ENCODE peak calls at places on chromosomes 5 and 9, in four cellular contexts. C, F, U and M are unnamed samples.

GRCh38 chr9:22033012-22033630 is 24.0 kb upstream of the CDKN2B start:
- DNase-seq in U (no peak), F (no peak), C (no peak), M (no peak)

GRCh38 chr5:124641154-124641792 is 105.2 kb downstream of the ZNF608 start:
- DNase-seq in C (no peak), U (no peak), F (no peak), M (no peak)

GRCh38 chr9:84583866-84584265 is 85.7 kb upstream of the NTRK2 start:
- DNase-seq in C (no peak), F (no peak), U (no peak), M (no peak)

GRCh38 chr9:111622626-111623025 is 8.5 kb upstream of the DNAJC25 start:
- DNase-seq in U (no peak), C (no peak), F (peak), M (no peak)

GRCh38 chr5:171521219-171521633 is 101.8 kb downstream of the FGF18 start:
- DNase-seq in F (no peak), C (no peak), U (no peak), M (no peak)

GRCh38 chr9:89893886-89894285 is 289.1 kb downstream of the GADD45G start:
- DNase-seq in F (no peak), C (no peak), U (no peak), M (no peak)

GRCh38 chr5:121987685-121988073 is 25.9 kb downstream of the SRFBP1 start:
- DNase-seq in C (no peak), U (no peak), F (peak), M (no peak)

GRCh38 chr5:173247504-173247903 is 12.5 kb upstream of the NKX2-5 start:
- DNase-seq in F (no peak), C (no peak), U (no peak), M (no peak)

GRCh38 chr9:15182003-15182695 is 124.9 kb downstream of the TTC39B start:
- DNase-seq in U (no peak), F (no peak), C (no peak), M (no peak)

GRCh38 chr5:10858307-10858706 is 97.3 kb upstream of the DAP start:
- DNase-seq in U (no peak), F (no peak), C (no peak), M (no peak)

GRCh38 chr9:37369671-37370070 is 52.8 kb upstream of the GRHPR start:
- DNase-seq in F (no peak), U (no peak), C (no peak), M (peak)

GRCh38 chr9:70127036-70127435 is 83.4 kb downstream of the MAMDC2 start:
- DNase-seq in C (no peak), U (no peak), F (no peak), M (no peak)

DNA sequence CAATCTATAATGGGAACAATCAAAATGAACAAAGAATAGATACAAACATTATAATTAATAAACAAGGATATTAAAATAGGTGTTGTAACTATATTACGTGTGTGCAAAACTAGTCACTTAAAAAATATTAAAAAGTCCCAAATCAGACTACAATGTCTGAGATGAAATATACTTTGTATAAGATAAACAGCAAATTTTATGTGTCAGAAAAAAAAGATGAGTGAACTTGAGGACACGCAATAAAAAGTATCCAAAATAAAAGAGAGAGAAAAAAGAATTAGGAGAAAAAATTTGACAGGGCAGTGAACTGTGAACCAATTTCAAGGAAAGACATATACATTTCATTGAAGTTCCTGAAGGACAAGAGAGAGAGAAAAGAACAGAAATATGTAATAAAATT is 37.0 kb downstream of the AGTPBP1 start:
- DNase-seq in C (no peak), U (no peak), F (no peak), M (no peak)
- TF ChIP-seq ATF2 in C (no peak), U (no peak), F (no peak), M (no peak)

GRCh38 chr9:108997112-108997511 is 16.2 kb downstream of the CTNNAL1 start:
- DNase-seq in C (no peak), U (no peak), F (no peak), M (no peak)

GRCh38 chr9:109003116-109003515 is 10.2 kb downstream of the CTNNAL1 start:
- DNase-seq in U (no peak), C (no peak), F (no peak), M (no peak)

GRCh38 chr9:109005678-109006077 is 7.6 kb downstream of the CTNNAL1 start:
- DNase-seq in F (no peak), U (no peak), C (no peak), M (no peak)

GRCh38 chr9:109002141-109002540 is 11.2 kb downstream of the CTNNAL1 start:
- DNase-seq in C (no peak), U (no peak), F (no peak), M (no peak)

DNA sequence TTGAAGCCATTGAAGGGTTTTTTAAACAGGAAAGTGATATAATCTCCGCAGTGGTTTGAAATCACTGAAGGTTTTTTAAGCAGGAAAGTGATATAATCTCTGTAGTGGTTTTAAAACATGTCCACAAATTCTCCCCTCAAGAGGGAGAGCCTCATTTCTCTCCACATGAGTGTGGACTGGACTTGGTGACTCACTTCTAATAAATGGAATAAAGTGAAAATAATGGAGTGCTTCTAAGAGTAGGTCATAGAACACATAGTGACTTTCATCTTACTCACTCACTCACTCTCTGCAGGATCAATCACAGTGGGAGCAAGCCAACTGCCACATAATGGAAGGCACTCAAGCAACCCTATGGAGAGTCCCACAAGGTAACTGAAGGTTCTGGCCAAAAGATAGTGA is 12.0 kb downstream of the CTNNAL1 start:
- DNase-seq in U (no peak), F (peak), C (no peak), M (no peak)
- TF ChIP-seq ATF2 in U (no peak), F (no peak), C (no peak), M (no peak)

DNA sequence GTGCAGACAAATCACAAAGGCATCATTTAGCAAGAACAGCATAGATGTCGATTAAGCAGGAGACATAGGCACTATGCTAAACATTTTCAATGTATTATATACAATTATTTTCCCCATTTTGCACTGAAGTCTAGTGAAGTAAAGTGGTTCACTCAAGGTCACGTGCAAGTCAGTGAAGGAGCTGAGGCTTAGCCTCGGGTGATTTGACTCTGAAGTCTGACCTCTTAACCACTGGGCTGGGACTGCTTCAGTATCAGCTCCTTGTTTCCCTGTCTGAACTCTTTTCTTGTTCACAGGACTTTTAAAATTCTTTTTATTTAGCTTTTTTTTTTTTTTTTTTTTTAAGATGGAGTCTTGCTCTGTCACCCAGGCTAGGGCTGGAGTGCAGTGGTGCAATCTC is 262.7 kb downstream of the DRD1 start:
- DNase-seq in C (no peak), F (no peak), U (no peak), M (no peak)
- TF ChIP-seq ATF2 in C (no peak), F (no peak), U (no peak), M (no peak)

DNA sequence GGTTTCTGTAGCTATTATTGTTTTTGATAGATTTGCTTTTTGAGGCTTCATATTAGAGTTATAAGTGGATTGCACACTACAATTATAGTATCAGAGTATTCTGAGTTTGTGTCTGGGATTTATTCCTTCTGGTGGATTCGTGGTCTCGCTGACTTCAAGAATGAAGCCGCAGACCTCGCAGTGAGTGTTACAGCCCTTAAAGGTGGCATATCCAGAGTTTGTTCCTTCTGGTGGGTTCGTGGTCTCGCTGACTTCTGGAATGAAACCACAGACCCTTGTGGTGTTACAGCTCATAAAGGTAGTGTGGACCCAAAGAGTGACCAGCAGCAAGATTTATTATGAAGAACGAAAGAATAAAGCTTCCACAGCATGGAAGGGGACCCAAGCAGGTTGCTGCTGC is 6.9 kb upstream of the EMB start:
- DNase-seq in U (no peak), F (no peak), C (no peak), M (no peak)
- TF ChIP-seq ATF2 in U (no peak), F (no peak), C (no peak), M (no peak)

DNA sequence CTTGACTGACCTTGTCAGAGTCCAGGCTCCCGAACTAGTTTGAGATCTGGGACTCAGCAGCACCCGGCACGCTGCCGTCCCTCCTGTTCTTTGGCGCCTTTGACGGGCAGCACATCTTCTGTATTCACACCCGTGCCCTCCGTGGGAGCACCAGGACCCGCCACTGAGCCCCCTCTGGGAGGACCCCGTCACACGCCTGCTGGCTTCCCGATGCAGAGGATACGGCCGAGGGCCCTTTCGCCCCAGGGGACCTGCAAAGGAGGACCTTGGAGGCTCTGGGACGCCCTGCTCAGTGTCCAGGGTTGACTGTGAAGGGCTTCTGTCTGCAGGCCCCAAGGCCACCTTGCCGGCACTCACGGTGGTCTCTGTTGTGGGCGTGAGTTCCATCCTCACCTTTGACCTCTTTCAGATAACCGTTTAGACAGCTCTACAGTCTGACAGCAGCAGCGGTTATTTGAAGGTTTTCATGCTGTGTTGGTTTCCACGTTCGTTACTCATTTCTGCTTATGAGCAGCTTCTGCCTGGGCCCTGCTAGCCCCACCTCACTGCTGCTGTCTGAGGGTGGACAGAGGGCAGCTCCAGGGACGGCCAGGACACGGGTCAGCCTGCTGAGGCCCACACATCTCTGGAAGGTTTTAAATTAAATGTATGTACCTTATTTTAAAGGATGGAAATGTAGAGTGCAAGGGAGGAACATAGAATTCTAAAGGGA is 12.6 kb upstream of the EXOC3 start:
- DNase-seq in U (no peak), F (no peak), C (no peak), M (no peak)
- TF ChIP-seq ATF2 in U (no peak), F (no peak), C (no peak), M (no peak)

DNA sequence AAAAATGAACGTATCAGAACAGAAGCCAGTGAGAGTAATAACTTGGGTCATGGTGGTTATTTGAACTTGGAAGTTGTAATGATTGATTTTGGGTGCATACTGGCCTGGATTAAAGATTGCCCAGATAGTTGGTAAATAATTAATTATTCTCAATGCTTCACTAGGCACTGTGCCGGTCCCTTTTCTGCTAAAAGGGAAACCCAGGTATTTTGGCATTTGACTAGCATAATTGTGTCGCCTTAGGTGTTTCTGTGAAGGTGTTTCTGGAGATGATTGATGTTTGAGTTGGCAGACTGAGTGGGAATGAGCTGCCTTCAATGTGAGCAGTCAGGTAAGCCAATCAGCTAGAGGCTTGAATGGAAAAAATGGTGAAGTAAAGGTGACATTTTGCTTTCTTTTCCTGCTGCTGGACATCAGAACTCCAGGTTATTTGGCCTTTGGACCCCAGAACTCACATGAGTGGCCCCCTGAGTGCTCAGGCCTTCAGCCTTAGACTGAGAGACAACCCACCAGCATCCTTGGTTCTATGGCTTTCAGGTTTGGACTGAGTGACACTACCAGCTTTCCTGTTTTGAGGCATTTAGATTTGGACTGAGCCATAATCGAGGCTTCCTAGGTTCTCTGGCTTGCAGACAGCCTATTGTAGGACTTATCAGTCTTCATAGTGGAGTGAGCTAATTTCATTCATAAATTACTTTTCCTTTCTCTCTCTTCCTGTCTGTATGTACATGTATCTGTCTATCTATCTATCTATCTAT is 120.7 kb upstream of the PAPPA start:
- DNase-seq in C (no peak), U (no peak), F (no peak), M (no peak)
- TF ChIP-seq ATF2 in C (no peak), U (no peak), F (no peak), M (no peak)

GRCh38 chr5:53360811-53361210 is 119.6 kb upstream of the FST start:
- DNase-seq in C (no peak), U (no peak), F (no peak), M (no peak)

GRCh38 chr5:53364098-53364497 is 116.3 kb upstream of the FST start:
- DNase-seq in U (no peak), C (no peak), F (no peak), M (no peak)

GRCh38 chr5:53359906-53360305 is 120.5 kb upstream of the FST start:
- DNase-seq in U (no peak), C (no peak), F (peak), M (no peak)

GRCh38 chr5:53361708-53362107 is 118.7 kb upstream of the FST start:
- DNase-seq in U (no peak), C (no peak), F (no peak), M (no peak)

GRCh38 chr5:53362521-53362941 is 117.9 kb upstream of the FST start:
- DNase-seq in F (no peak), C (no peak), U (no peak), M (no peak)
- TF ChIP-seq ATF2 in F (no peak), C (no peak), U (no peak), M (no peak)

DNA sequence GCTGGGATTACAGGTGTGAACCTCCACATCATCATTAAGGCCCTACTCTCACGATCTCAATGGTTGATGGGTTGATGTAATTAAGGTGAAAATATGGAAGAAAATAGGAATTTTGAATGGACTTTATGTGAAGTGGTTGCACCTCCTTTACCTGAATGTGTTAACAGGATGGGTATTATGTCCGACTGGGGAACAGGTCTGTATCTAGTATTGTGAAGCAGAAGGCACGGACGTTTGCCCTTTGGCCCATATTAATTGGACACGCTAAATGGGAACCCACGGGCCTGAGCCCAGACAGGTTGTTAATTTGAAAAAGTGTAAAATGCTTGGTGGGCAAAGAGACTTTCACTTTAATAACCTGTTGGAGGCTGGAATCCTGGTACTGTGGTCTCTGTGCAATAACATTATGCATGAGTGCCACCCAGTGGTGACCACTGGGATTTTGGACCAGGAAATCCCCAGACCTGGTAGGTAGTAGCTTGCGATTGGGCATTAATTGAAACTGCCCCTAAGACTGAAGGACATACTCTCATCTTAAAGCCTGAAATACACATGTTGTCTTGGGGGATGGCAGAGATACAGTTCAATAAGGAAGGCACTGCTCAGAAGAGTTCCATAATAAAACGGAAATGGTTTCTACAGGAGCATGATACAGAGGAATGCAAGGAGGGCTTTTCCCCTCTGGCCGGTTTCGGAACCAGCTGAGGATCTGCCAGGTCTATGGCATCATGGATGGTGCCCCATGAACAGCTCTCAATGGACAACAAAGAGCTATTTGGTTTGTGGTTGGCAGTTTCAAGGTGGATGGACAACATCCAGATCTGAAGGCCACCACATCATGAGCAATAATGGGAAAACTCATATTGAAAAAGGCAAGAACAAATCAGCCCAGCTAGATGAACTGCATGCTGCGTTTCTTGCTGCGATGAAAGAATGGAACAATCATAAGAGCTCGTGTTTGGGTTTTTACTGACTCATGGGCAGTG is 26.2 kb upstream of the BICD2 start:
- DNase-seq in F (peak), U (peak), C (peak), M (peak)
- TF ChIP-seq ATF2 in F (no peak), U (no peak), C (no peak), M (no peak)

GRCh38 chr5:169101966-169102365 is 199.0 kb downstream of the SLIT3 start:
- DNase-seq in U (no peak), C (no peak), F (no peak), M (no peak)
- TF ChIP-seq ATF2 in U (no peak), C (no peak), F (no peak), M (no peak)